ENCODE peak calls at places on chromosomes 6 and 20, in four cellular contexts. U is GM23338, V is right lobe of liver, B is AG04450. D is an unnamed sample.
A peak's percentile ranks its signal among the peaks of the same experiment; 100 is the strongest.

GRCh38 chr6:16334671-16335070 is 96.3 kb downstream of the GMPR start:
- DNase-seq in B (peak; percentile 70), V (no peak), U (no peak), D (peak; percentile 84)

GRCh38 chr20:31608256-31608980 is 3.3 kb downstream of the ID1 start:
- DNase-seq in V (peak; percentile 94), B (no peak), U (peak; percentile 100), D (peak; percentile 99)

GRCh38 chr6:39178804-39179203 is 50.5 kb downstream of the KCNK5 start:
- DNase-seq in V (no peak), B (no peak), U (no peak), D (no peak)

GRCh38 chr20:62961310-62961783 is 8.8 kb downstream of the SLC17A9 start:
- DNase-seq in V (no peak), U (no peak), B (no peak), D (no peak)

GRCh38 chr20:20370087-20370575 is 2.2 kb downstream of the INSM1 start:
- DNase-seq in V (no peak), U (peak; percentile 39), B (no peak), D (no peak)

GRCh38 chr20:19502169-19502568 is 255.9 kb upstream of the RIN2 start:
- DNase-seq in B (no peak), U (no peak), V (no peak), D (no peak)

GRCh38 chr6:17096076-17096475 is 5.8 kb upstream of the STMND1 start:
- DNase-seq in V (no peak), U (peak; percentile 33), B (no peak), D (no peak)

GRCh38 chr20:33703498-33704137 is 16.5 kb downstream of the PXMP4 start:
- DNase-seq in B (no peak), V (no peak), U (no peak), D (no peak)

GRCh38 chr6:25726122-25726911 is 28.2 kb upstream of the SLC17A4 start:
- DNase-seq in V (no peak), U (peak; percentile 7), B (no peak), D (no peak)

GRCh38 chr6:28587746-28588075 is 62.0 kb downstream of the GPX5 start:
- DNase-seq in U (no peak), B (no peak), V (no peak), D (no peak)

GRCh38 chr6:42782689-42783176 is 881 bp downstream of the BICRAL start:
- DNase-seq in U (peak; percentile 77), V (peak; percentile 73), B (peak; percentile 84), D (peak; percentile 67)

GRCh38 chr20:37386505-37387201 is 40.7 kb downstream of the SRC start:
- DNase-seq in B (no peak), V (peak; percentile 9), U (no peak), D (peak; percentile 82)

GRCh38 chr6:12798326-12798725 is 81.8 kb downstream of the PHACTR1 start:
- DNase-seq in V (no peak), U (no peak), B (no peak), D (no peak)

GRCh38 chr6:8462694-8463093 is 27.3 kb upstream of the SLC35B3 start:
- DNase-seq in U (no peak), V (no peak), B (no peak), D (no peak)

GRCh38 chr6:15270402-15270801 is 24.5 kb downstream of the JARID2 start:
- DNase-seq in B (no peak), V (no peak), U (no peak), D (no peak)

GRCh38 chr20:1272368-1273155 is 6.5 kb downstream of the SNPH start:
- DNase-seq in U (no peak), V (no peak), B (no peak), D (no peak)

GRCh38 chr20:64114356-64114971 is 7.1 kb upstream of the NPBWR2 start:
- DNase-seq in U (peak; percentile 0), V (no peak), B (no peak), D (peak; percentile 82)

GRCh38 chr6:106413722-106414121 is 53.2 kb downstream of the CRYBG1 start:
- DNase-seq in B (no peak), V (no peak), U (no peak), D (no peak)

GRCh38 chr6:93784794-93785757 is 365.7 kb upstream of the EPHA7 start:
- DNase-seq in U (no peak), V (no peak), B (no peak), D (no peak)

GRCh38 chr20:19495905-19496703 is 262.0 kb upstream of the RIN2 start:
- DNase-seq in U (no peak), V (no peak), B (no peak), D (no peak)

GRCh38 chr6:85017352-85017751 is 253.0 kb upstream of the TBX18 start:
- DNase-seq in B (no peak), V (no peak), U (no peak), D (no peak)

GRCh38 chr6:85015396-85015990 is 251.1 kb upstream of the TBX18 start:
- DNase-seq in U (peak; percentile 93), B (peak; percentile 4), V (peak; percentile 52), D (no peak)
- TF ChIP-seq CTCF in U (peak; percentile 77), B (peak; percentile 81), V (peak; percentile 66), D (peak; percentile 85)

GRCh38 chr6:53302678-53303360 is 45.9 kb downstream of the ELOVL5 start:
- DNase-seq in U (peak; percentile 25), B (no peak), V (no peak), D (no peak)

GRCh38 chr6:53306819-53307347 is 41.9 kb downstream of the ELOVL5 start:
- DNase-seq in V (no peak), B (no peak), U (no peak), D (no peak)

GRCh38 chr6:53300656-53301551 is 47.8 kb downstream of the ELOVL5 start:
- DNase-seq in B (no peak), V (peak; percentile 29), U (no peak), D (no peak)

GRCh38 chr6:53299331-53299835 is 49.4 kb downstream of the ELOVL5 start:
- DNase-seq in V (no peak), U (no peak), B (no peak), D (no peak)

GRCh38 chr6:53301801-53302537 is 46.8 kb downstream of the ELOVL5 start:
- DNase-seq in B (no peak), V (no peak), U (no peak), D (no peak)
- H3K27ac ChIP-seq in B (peak overlapping the region; percentile 54), V (peak overlapping the region; percentile 71), U (no peak overlapping the region), D (peak overlapping the region; percentile 98)

GRCh38 chr6:133632206-133632605 is 256.7 kb upstream of the TCF21 start:
- DNase-seq in U (no peak), B (no peak), V (no peak), D (no peak)

GRCh38 chr6:133634474-133634873 is 254.4 kb upstream of the TCF21 start:
- DNase-seq in U (no peak), V (no peak), B (no peak), D (no peak)

GRCh38 chr6:133630651-133631050 is 258.3 kb upstream of the TCF21 start:
- DNase-seq in B (no peak), V (no peak), U (no peak), D (no peak)

GRCh38 chr6:133632906-133633305 is 256.0 kb upstream of the TCF21 start:
- DNase-seq in V (no peak), U (peak; percentile 17), B (no peak), D (no peak)

GRCh38 chr6:133631421-133631820 is 257.5 kb upstream of the TCF21 start:
- DNase-seq in V (no peak), U (no peak), B (no peak), D (no peak)
- TF ChIP-seq CTCF in V (no peak), U (no peak), B (peak; percentile 42), D (peak; percentile 9)

GRCh38 chr6:37056439-37057127 is 51.1 kb downstream of the FGD2 start:
- DNase-seq in V (no peak), B (no peak), U (peak; percentile 64), D (peak; percentile 98)

GRCh38 chr6:37056112-37056403 is 50.6 kb downstream of the FGD2 start:
- DNase-seq in U (peak; percentile 21), B (no peak), V (no peak), D (no peak)

GRCh38 chr6:37057678-37058077 is 52.2 kb downstream of the FGD2 start:
- DNase-seq in V (no peak), B (no peak), U (no peak), D (no peak)

GRCh38 chr6:37058084-37058586 is 52.7 kb downstream of the FGD2 start:
- DNase-seq in U (no peak), V (no peak), B (no peak), D (no peak)

GRCh38 chr6:37057128-37057471 is 51.6 kb downstream of the FGD2 start:
- DNase-seq in U (no peak), B (no peak), V (no peak), D (no peak)
- H3K27ac ChIP-seq in U (no peak overlapping the region), B (no peak overlapping the region), V (no peak overlapping the region), D (peak overlapping the region; percentile 97)

D was measured in RWPE2.